ENCODE peak calls at places on chromosomes 3 and 15, in seven cellular contexts. E is lower leg skin, Z is K562, A is skeletal muscle cell, M is retina, L is T follicular helper cell, U is GM12878. Y is an unnamed sample.

GRCh38 chr15:51782357-51782896 is 31.0 kb downstream of the TMOD2 start:
- DNase-seq in A (no peak), E (no peak), L (no peak), M (no peak), Z (peak), U (no peak), Y (no peak)

GRCh38 chr3:184129012-184129411 is 6.1 kb upstream of the EIF2B5 start:
- DNase-seq in A (no peak), M (no peak), E (no peak), Z (peak), L (no peak), U (no peak), Y (no peak)

GRCh38 chr15:74378853-74379252 is 11.4 kb upstream of the CYP11A1 start:
- DNase-seq in A (no peak), Z (no peak), E (no peak), M (no peak), U (no peak), L (no peak), Y (no peak)

GRCh38 chr3:15858547-15859506 is 61.0 kb upstream of the ANKRD28 start:
- DNase-seq in M (peak), A (no peak), L (peak), Z (peak), E (peak), U (peak), Y (peak)

GRCh38 chr15:60787737-60788513 is 309.0 kb upstream of the ICE2 start:
- DNase-seq in L (peak), E (no peak), A (no peak), Z (no peak), M (no peak), U (no peak), Y (no peak)

GRCh38 chr3:70120360-70120966 is 120.9 kb downstream of the SAMMSON start:
- DNase-seq in M (no peak), L (peak), Z (peak), A (no peak), E (peak), U (peak), Y (peak)

GRCh38 chr15:62301993-62302665 is 137.0 kb upstream of the C2CD4B start:
- DNase-seq in M (no peak), E (no peak), U (no peak), L (no peak), A (no peak), Z (no peak), Y (no peak)

GRCh38 chr3:179558742-179559364 is 3.9 kb upstream of the ACTL6A start:
- DNase-seq in Z (peak), U (peak), M (peak), E (peak), L (peak), A (peak), Y (peak)

GRCh38 chr3:149581681-149582349 is 76.0 kb downstream of the WWTR1 start:
- DNase-seq in E (peak), U (no peak), Z (peak), A (peak), L (no peak), M (no peak), Y (no peak)

GRCh38 chr3:187677604-187678003 is 7.4 kb upstream of the SST start:
- DNase-seq in L (no peak), A (no peak), M (no peak), E (no peak), Z (no peak), U (no peak), Y (no peak)

Y was measured in NCI-H1092 treated with DMSO at 0.1 percent for 48 hours.